ENCODE peak calls at places on chromosomes 7 and 10, in six cellular contexts. O, I, K, Z, U and T are unnamed samples.

GRCh38 chr7:7304705-7305475 is 122.5 kb downstream of the C1GALT1 start:
- DNase-seq in O (no peak), U (no peak), K (no peak), I (no peak), Z (no peak), T (no peak)

GRCh38 chr7:118029881-118030422 is 154.0 kb upstream of the LSM8 start:
- DNase-seq in I (no peak), K (no peak), Z (no peak), O (no peak), U (no peak), T (no peak)

GRCh38 chr7:1596181-1597043 is 26.6 kb upstream of the PSMG3 start:
- DNase-seq in U (peak; percentile 53), K (no peak), I (no peak), O (no peak), Z (no peak), T (no peak)

GRCh38 chr7:123355576-123356195 is 155.9 kb upstream of the SLC13A1 start:
- DNase-seq in O (no peak), Z (no peak), K (no peak), U (no peak), I (no peak), T (no peak)

GRCh38 chr7:18352339-18353255 is 143.0 kb upstream of the HDAC9 start:
- DNase-seq in U (no peak), K (peak; percentile 36), Z (no peak), I (peak; percentile 81), O (no peak), T (no peak)

GRCh38 chr7:11212080-11212711 is 238.5 kb downstream of the PHF14 start:
- DNase-seq in I (peak; percentile 66), K (peak; percentile 19), Z (no peak), O (no peak), U (no peak), T (no peak)

GRCh38 chr10:48463318-48464003 is 141.4 kb downstream of the ARHGAP22 start:
- DNase-seq in U (peak; percentile 51), O (no peak), I (no peak), Z (no peak), K (no peak), T (no peak)

GRCh38 chr7:43583424-43584199 is 704 bp downstream of the STK17A start:
- DNase-seq in I (peak; percentile 46), U (peak; percentile 89), O (peak; percentile 84), K (no peak), Z (peak; percentile 82), T (peak; percentile 94)

GRCh38 chr10:7184660-7185366 is 226.0 kb downstream of the SFMBT2 start:
- DNase-seq in I (no peak), O (no peak), Z (no peak), U (no peak), K (no peak), T (no peak)

GRCh38 chr7:132394283-132395003 is 181.8 kb downstream of the PLXNA4 start:
- DNase-seq in Z (no peak), O (no peak), U (no peak), I (no peak), K (no peak), T (no peak)

GRCh38 chr7:128099204-128099671 is 68.0 kb upstream of the LRRC4 start:
- DNase-seq in Z (no peak), K (no peak), I (peak; percentile 81), U (no peak), O (no peak), T (no peak)

GRCh38 chr10:42992156-42992956 is 84.5 kb upstream of the RET start:
- DNase-seq in U (no peak), O (no peak), K (no peak), I (no peak), Z (no peak), T (no peak)

GRCh38 chr10:92880233-92880861 is 32.0 kb downstream of the EXOC6 start:
- DNase-seq in K (no peak), O (no peak), I (peak; percentile 63), Z (no peak), U (no peak), T (no peak)

GRCh38 chr7:73986158-73986631 is 41.8 kb upstream of the ELN start:
- DNase-seq in I (no peak), O (peak; percentile 82), U (peak; percentile 66), K (no peak), Z (peak; percentile 76), T (no peak)

GRCh38 chr7:152887191-152887590 is 127.6 kb downstream of the ACTR3B start:
- DNase-seq in I (no peak), K (no peak), Z (no peak), U (peak; percentile 35), O (no peak), T (no peak)

GRCh38 chr7:157155959-157156358 is 17.2 kb downstream of the UBE3C start:
- DNase-seq in K (no peak), I (no peak), O (no peak), Z (no peak), U (no peak), T (no peak)

GRCh38 chr7:115822380-115822779 is 208.2 kb downstream of the TFEC start:
- DNase-seq in I (no peak), Z (no peak), K (no peak), O (no peak), U (no peak), T (no peak)

GRCh38 chr10:96272986-96273280 is 1.6 kb upstream of the BLNK start:
- DNase-seq in K (no peak), U (no peak), O (no peak), I (no peak), Z (no peak), T (no peak)

GRCh38 chr7:55556031-55556430 is 16.3 kb downstream of the VOPP1 start:
- DNase-seq in U (peak; percentile 42), I (no peak), K (no peak), Z (no peak), O (no peak), T (no peak)

GRCh38 chr7:155007947-155008346 is 5.0 kb upstream of the PAXIP1 start:
- DNase-seq in K (no peak), U (no peak), O (no peak), Z (no peak), I (no peak), T (no peak)

GRCh38 chr10:131841131-131841661 is 59.6 kb upstream of the PPP2R2D start:
- DNase-seq in O (peak; percentile 40), I (no peak), K (no peak), Z (no peak), U (no peak), T (peak; percentile 58)

GRCh38 chr10:11808808-11809207 is 14.3 kb upstream of the PROSER2 start:
- DNase-seq in O (no peak), Z (no peak), K (no peak), U (no peak), I (no peak), T (no peak)

GRCh38 chr10:28503114-28503513 is 29.8 kb upstream of the WAC start:
- DNase-seq in I (no peak), Z (no peak), O (no peak), U (no peak), K (no peak), T (no peak)

GRCh38 chr7:106041140-106041717 is 70.9 kb downstream of the SYPL1 start:
- DNase-seq in O (no peak), K (no peak), U (no peak), Z (no peak), I (peak; percentile 29), T (no peak)

DNA sequence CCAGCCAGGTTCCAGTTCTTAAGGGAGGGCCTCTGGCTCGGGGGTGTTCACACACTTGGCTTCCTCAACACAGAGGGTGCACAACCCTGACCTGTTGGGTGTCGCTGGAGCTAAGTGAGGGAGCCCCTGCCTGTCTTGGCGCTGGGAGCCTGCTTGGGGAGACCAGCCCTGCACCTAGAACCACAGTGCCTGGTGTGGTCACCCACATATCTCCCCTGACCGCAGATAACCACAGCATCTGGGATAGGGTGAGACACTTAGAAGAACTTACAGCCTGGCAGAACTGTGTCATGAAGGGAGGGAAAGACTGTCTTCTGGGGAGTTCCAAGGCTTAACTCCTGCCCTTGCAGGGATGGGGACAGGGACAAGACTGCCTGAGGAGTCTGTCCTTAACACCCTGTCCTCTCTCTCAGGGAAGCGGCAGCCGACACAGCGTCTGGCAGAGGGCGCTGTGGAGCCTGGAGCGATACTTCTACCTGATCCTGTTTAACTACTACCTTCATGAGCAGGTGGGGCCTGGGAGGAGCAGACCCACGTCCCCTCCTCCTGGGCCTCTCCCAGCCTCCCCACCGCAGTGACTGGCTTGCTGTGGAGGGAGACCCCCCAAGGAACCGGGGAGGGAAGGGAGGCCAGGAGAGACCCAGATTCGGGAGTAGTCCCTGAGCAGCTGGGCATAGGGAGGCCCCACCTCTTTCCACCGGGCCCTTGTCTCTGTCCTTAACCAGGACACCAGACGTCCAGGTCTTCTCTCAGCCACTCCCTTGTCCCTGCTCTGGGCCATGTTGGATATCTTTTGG is 59.0 kb downstream of the PALD1 start:
- DNase-seq in U (no peak), O (no peak), Z (no peak), K (no peak), I (no peak), T (no peak)
- TF ChIP-seq CTCF in U (no peak), O (no peak), Z (peak; percentile 49), K (peak; percentile 64), I (peak; percentile 25), T (peak; percentile 73)

GRCh38 chr7:101702362-101702850 is 73.3 kb upstream of the MYL10 start:
- DNase-seq in K (no peak), U (no peak), Z (no peak), O (no peak), I (no peak), T (no peak)
- TF ChIP-seq CTCF in K (no peak), U (no peak), Z (no peak), O (no peak), I (no peak), T (no peak)

GRCh38 chr7:101436226-101436745 is 73.6 kb downstream of the COL26A1 start:
- DNase-seq in I (no peak), U (peak; percentile 54), O (no peak), K (no peak), Z (no peak), T (no peak)
- TF ChIP-seq CTCF in I (no peak), U (no peak), O (no peak), K (no peak), Z (no peak), T (no peak)

GRCh38 chr10:112799038-112799437 is 151.0 kb upstream of the TCF7L2 start:
- DNase-seq in O (no peak), I (no peak), K (no peak), U (no peak), Z (no peak), T (no peak)

GRCh38 chr10:112799726-112800510 is 150.1 kb upstream of the TCF7L2 start:
- DNase-seq in U (no peak), O (no peak), Z (no peak), I (no peak), K (no peak), T (no peak)

GRCh38 chr10:112802411-112803060 is 147.5 kb upstream of the TCF7L2 start:
- DNase-seq in U (no peak), I (no peak), K (no peak), Z (no peak), O (no peak), T (no peak)

GRCh38 chr10:112801748-112802147 is 148.3 kb upstream of the TCF7L2 start:
- DNase-seq in O (no peak), U (no peak), K (no peak), I (no peak), Z (no peak), T (no peak)

DNA sequence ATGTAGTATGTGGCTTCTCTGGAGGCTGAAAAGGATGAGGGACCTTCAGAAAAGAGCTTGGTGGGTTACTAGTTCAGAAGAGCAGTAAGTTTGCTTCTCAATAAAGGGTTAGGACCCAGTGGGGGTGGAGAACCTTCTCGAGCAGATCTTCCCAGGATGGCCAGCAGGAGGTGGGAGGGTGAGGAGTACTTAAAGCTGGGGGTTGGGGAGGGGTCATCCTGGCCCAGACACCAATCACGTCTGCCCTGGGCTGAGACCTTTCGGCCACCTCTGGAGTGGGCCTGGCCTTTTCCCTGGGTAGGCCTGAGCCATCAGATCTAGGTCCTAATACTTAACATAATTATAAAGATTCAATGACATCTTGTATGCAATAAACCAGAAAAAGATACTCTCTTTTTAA is 149.0 kb upstream of the TCF7L2 start:
- DNase-seq in Z (no peak), U (no peak), K (no peak), I (no peak), O (no peak), T (no peak)
- TF ChIP-seq CTCF in Z (no peak), U (no peak), K (peak; percentile 9), I (no peak), O (no peak), T (no peak)